ENCODE peak calls at places on chromosomes 16 and 17, in ten cellular contexts. I, B, J, Z, R, P, U, L, N and T are unnamed samples.

GRCh38 chr17:14942511-14943185 is 322.5 kb downstream of the PMP22 start:
- DNase-seq in R (no peak), B (no peak), J (no peak), N (no peak), Z (peak; percentile 11), P (no peak), L (no peak), U (no peak), I (no peak), T (no peak)

GRCh38 chr17:40479754-40480480 is 21.5 kb downstream of the TNS4 start:
- DNase-seq in P (no peak), Z (peak; percentile 53), N (peak; percentile 48), J (no peak), B (no peak), I (no peak), R (no peak), L (no peak), U (no peak), T (no peak)

GRCh38 chr16:88279998-88280397 is 102.8 kb upstream of the ZNF469 start:
- DNase-seq in J (no peak), Z (no peak), P (peak; percentile 15), N (peak; percentile 16), I (no peak), U (no peak), R (no peak), B (no peak), L (no peak), T (no peak)

GRCh38 chr16:29232811-29233704 is 173.5 kb downstream of the NPIPB11 start:
- DNase-seq in N (no peak), P (no peak), I (no peak), J (peak; percentile 60), B (no peak), U (no peak), L (no peak), R (no peak), Z (no peak), T (no peak)

GRCh38 chr16:85994492-85995433 is 95.8 kb downstream of the IRF8 start:
- DNase-seq in I (no peak), B (no peak), L (no peak), P (no peak), R (no peak), Z (no peak), U (no peak), N (no peak), J (no peak), T (no peak)

GRCh38 chr17:63774982-63775290 is 966 bp downstream of the DDX42 start:
- DNase-seq in Z (no peak), B (no peak), N (no peak), P (no peak), I (no peak), R (peak; percentile 12), U (no peak), L (peak; percentile 20), J (no peak), T (no peak)

GRCh38 chr17:80214012-80214877 is 5.9 kb downstream of the SGSH start:
- DNase-seq in B (no peak), U (no peak), Z (no peak), L (no peak), R (no peak), J (no peak), I (no peak), N (peak; percentile 40), P (no peak), T (no peak)

GRCh38 chr16:17370233-17371013 is 100.3 kb downstream of the XYLT1 start:
- DNase-seq in U (no peak), P (no peak), R (peak; percentile 85), J (no peak), Z (no peak), N (peak; percentile 45), B (no peak), I (no peak), L (no peak), T (no peak)

GRCh38 chr17:10631048-10631700 is 25.9 kb downstream of the MYH3 start:
- DNase-seq in R (no peak), N (no peak), L (peak; percentile 43), J (no peak), Z (peak; percentile 44), P (no peak), U (no peak), I (no peak), B (no peak), T (no peak)

DNA sequence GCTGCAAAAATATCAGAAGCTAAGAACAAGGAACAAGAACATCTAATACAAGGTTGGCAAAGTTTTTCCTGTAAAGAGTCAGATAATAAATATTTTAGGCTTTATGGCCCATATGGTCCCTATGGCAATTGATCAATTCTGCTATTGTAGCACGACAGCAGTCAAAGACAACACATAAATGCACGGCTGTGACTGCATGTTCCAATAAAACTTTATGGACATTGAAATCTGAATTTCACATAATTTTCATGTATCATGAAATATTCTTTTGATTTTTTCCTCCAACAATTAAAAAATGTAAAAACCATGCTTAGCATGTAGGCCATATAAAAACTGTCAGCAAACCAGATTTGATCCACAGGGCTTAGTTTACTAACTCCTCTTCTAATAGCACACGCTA is 10.5 kb upstream of the RNF43 start:
- DNase-seq in P (no peak), I (no peak), R (no peak), U (no peak), J (no peak), L (no peak), N (no peak), Z (no peak), B (no peak), T (no peak)
- H3K4me3 ChIP-seq in P (no peak overlapping the region), I (no peak overlapping the region), R (no peak overlapping the region), U (no peak overlapping the region), J (no peak overlapping the region), L (no peak overlapping the region), N (no peak overlapping the region), Z (no peak overlapping the region), B (no peak overlapping the region), T (no peak overlapping the region)

GRCh38 chr17:76735586-76736348 is 1.4 kb downstream of the SRSF2 start:
- DNase-seq in B (no peak), U (no peak), I (no peak), R (no peak), L (no peak), J (no peak), P (no peak), N (no peak), Z (no peak), T (no peak)

GRCh38 chr17:76733618-76733957 is 3.5 kb downstream of the SRSF2 start:
- DNase-seq in Z (no peak), L (no peak), R (no peak), I (no peak), P (no peak), U (no peak), J (no peak), N (no peak), B (no peak), T (no peak)

GRCh38 chr17:76734080-76734840 is 2.9 kb downstream of the SRSF2 start:
- DNase-seq in R (peak; percentile 46), B (no peak), N (no peak), U (no peak), L (peak; percentile 54), I (no peak), Z (peak; percentile 36), P (no peak), J (no peak), T (no peak)

GRCh38 chr17:76735006-76735405 is 2.1 kb downstream of the SRSF2 start:
- DNase-seq in P (no peak), B (no peak), L (peak; percentile 51), J (no peak), U (no peak), I (peak; percentile 54), N (no peak), Z (peak; percentile 40), R (peak; percentile 48), T (no peak)

DNA sequence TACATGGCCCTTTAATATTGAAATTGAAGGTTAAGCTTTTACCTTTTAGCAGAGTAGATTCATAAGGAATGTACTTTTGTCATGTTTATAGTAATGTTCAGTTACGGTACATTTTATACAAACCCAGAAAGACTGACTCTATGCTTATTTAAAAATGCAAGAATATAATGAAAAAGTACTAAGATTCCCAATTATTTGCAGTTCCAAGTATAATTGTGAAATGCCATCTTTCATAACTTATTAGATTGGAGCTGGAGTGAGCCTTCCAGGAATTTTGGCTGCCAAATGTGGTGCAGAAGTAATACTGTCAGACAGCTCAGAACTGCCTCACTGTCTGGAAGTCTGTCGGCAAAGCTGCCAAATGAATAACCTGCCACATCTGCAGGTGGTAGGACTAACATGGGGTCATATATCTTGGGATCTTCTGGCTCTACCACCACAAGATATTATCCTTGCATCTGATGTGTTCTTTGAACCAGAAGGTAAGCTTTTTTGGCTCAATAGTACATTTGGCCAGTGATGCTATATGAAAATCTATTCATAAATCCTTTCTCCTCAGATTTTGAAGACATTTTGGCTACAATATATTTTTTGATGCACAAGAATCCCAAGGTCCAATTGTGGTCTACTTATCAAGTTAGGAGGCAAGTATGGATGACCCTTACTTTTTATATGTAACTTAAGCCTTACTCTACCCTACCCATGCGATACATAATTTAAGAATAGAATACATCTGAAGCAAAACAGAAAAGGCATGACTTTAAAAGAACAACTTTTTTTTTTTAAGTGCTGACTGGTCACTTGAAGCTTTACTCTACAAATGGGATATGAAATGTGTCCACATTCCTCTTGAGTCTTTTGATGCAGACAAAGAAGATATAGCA is 4.2 kb downstream of the SRSF2 start:
- DNase-seq in N (no peak), U (no peak), Z (no peak), P (no peak), J (no peak), L (peak; percentile 47), I (no peak), R (peak; percentile 42), B (no peak), T (no peak)
- H3K4me3 ChIP-seq in N (no peak overlapping the region), U (no peak overlapping the region), Z (peak overlapping the region; percentile 95), P (peak overlapping the region; percentile 72), J (no peak overlapping the region), L (no peak overlapping the region), I (peak overlapping the region; percentile 100), R (peak overlapping the region; percentile 93), B (no peak overlapping the region), T (no peak overlapping the region)

DNA sequence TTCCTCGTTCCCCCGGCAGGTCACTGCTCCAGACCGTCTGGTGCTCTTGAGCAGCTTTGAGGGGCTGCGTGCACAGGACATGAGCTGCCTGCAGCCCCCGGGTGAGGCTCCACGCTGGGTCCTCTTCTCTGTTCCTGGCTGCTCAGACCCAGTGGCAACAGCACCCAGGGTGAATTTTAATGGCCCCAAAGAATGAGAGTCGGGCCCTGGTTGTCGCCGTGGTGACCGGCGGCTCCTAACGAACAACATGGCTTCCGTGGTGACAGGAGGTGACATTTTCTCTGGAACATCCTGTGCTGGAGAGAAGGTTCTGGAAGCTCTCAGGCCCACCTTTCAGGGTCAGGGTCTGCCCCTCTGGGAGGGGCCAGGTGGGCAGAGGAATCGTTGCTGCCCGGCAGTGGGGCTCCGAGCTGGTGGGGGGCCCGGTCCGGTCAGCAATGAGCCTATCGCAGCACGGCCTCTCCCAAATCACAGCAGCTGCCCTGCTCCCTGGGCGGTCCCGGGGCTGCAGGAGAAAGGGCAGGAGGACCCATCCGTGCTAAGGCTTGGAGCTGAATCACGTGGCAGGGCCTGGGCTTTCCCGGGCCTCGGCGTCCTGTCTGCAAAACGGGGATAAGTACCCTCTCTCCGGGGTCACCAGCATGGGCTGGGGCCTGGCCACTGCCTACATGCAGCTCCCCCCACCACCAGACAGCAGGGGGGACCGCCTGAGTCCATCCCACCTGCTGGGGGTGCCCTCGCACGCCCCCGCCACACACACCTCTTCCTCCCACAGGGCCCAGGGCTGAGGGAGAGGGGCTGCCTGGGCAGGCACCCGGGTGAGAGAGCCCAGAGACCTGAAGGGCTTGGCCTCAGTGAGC is 3.4 kb upstream of the C1QTNF8 start:
- DNase-seq in R (no peak), N (no peak), B (no peak), U (no peak), J (no peak), P (no peak), Z (no peak), L (no peak), I (no peak), T (no peak)
- H3K4me3 ChIP-seq in R (no peak overlapping the region), N (no peak overlapping the region), B (no peak overlapping the region), U (no peak overlapping the region), J (no peak overlapping the region), P (no peak overlapping the region), Z (no peak overlapping the region), L (no peak overlapping the region), I (no peak overlapping the region), T (no peak overlapping the region)

GRCh38 chr17:50833396-50834125 is 1.8 kb upstream of the WFIKKN2 start:
- DNase-seq in R (no peak), J (peak; percentile 60), Z (no peak), U (no peak), L (no peak), B (no peak), P (no peak), I (no peak), N (no peak), T (no peak)
- H3K4me3 ChIP-seq in R (no peak overlapping the region), J (no peak overlapping the region), Z (no peak overlapping the region), U (no peak overlapping the region), L (no peak overlapping the region), B (no peak overlapping the region), P (no peak overlapping the region), I (no peak overlapping the region), N (no peak overlapping the region), T (no peak overlapping the region)